ENCODE peak calls at places on chromosomes 16 and 17, in four cellular contexts. U is fibroblast of lung; G is naive thymus-derived CD4-positive, alpha-beta T cell; R is adrenal gland. N is an unnamed sample. For H3K4me1, the result is how much of the 10 kb centered on the place peaks cover.

GRCh38 chr16:85610059-85610445 is 3.1 kb upstream of the GSE1 start:
- DNase-seq in U (no peak), G (no peak), R (no peak), N (no peak)

GRCh38 chr16:53611151-53611802 is 92.4 kb downstream of the RPGRIP1L start:
- DNase-seq in U (no peak), G (no peak), R (no peak), N (peak)

GRCh38 chr16:46629331-46629843 is 8.2 kb upstream of the SHCBP1 start:
- DNase-seq in U (peak), R (no peak), G (no peak), N (peak)

GRCh38 chr17:57356722-57357391 is 100.5 kb downstream of the MSI2 start:
- DNase-seq in G (no peak), U (peak), R (no peak), N (no peak)

GRCh38 chr17:62892069-62892675 is 73.9 kb upstream of the TANC2 start:
- DNase-seq in R (no peak), U (peak), G (no peak), N (no peak)

GRCh38 chr17:74340470-74341023 is 14.5 kb downstream of the KIF19 start:
- DNase-seq in R (no peak), U (no peak), G (no peak), N (no peak)

GRCh38 chr16:85303354-85303883 is 191.1 kb upstream of the CIBAR2 start:
- DNase-seq in R (peak), U (peak), G (peak), N (no peak)

GRCh38 chr17:41421617-41422016 is 2.8 kb downstream of the KRT37 start:
- DNase-seq in R (no peak), G (no peak), U (no peak), N (no peak)

GRCh38 chr16:54944002-54944401 is 13.3 kb downstream of the IRX5 start:
- DNase-seq in G (no peak), U (no peak), R (no peak), N (no peak)

GRCh38 chr16:53510704-53511070 is 7.7 kb upstream of the AKTIP start:
- DNase-seq in U (no peak), G (no peak), R (no peak), N (no peak)

GRCh38 chr17:59561042-59561441 is 4.4 kb upstream of the DHX40 start:
- DNase-seq in G (no peak), R (no peak), U (no peak), N (peak)

GRCh38 chr17:32936894-32937500 is 9.0 kb downstream of the TMEM98 start:
- DNase-seq in U (peak), G (peak), R (peak), N (peak)

GRCh38 chr17:40598021-40598927 is 33.0 kb upstream of the CCR7 start:
- DNase-seq in U (no peak), R (no peak), G (no peak), N (no peak)

GRCh38 chr17:62869885-62870580 is 61.9 kb upstream of the MARCHF10 start:
- DNase-seq in R (no peak), G (no peak), U (peak), N (peak)

GRCh38 chr16:5024632-5025031 is 9.1 kb downstream of the NAGPA start:
- DNase-seq in U (peak), R (no peak), G (no peak), N (peak)

GRCh38 chr17:82180776-82181528 is 31.7 kb downstream of the CCDC57 start:
- DNase-seq in R (no peak), U (no peak), G (no peak), N (no peak)

GRCh38 chr17:58264407-58265103 is 16.2 kb downstream of the MPO start:
- DNase-seq in G (no peak), R (no peak), U (no peak), N (no peak)

GRCh38 chr16:14486520-14487303 is 143.3 kb downstream of the PARN start:
- DNase-seq in U (peak), R (peak), G (no peak), N (peak)

GRCh38 chr16:48112603-48113400 is 43.0 kb downstream of the ABCC12 start:
- DNase-seq in U (no peak), G (no peak), R (peak), N (no peak)

GRCh38 chr17:1487939-1488825 is 4.3 kb downstream of the MYO1C start:
- DNase-seq in R (peak), U (peak), G (peak), N (peak)

GRCh38 chr17:35161281-35161761 is 13.7 kb downstream of the UNC45B start:
- DNase-seq in G (peak), R (no peak), U (no peak), N (no peak)

GRCh38 chr17:74466111-74466784 is at the start of gene CD300A:
- DNase-seq in R (peak), U (no peak), G (peak), N (no peak)

GRCh38 chr16:84233748-84234147 is 6.1 kb downstream of the KCNG4 start:
- DNase-seq in G (no peak), U (no peak), R (no peak), N (no peak)

GRCh38 chr17:75412455-75413317 is 7.2 kb upstream of the GRB2 start:
- DNase-seq in G (peak), R (peak), U (peak), N (peak)

GRCh38 chr17:77829871-77830799 is 128.4 kb upstream of the TNRC6C start:
- DNase-seq in U (peak), G (no peak), R (peak), N (peak)

GRCh38 chr17:60087882-60088669 is 9.4 kb upstream of the HEATR6 start:
- DNase-seq in R (peak), U (peak), G (no peak), N (peak)

GRCh38 chr16:19878760-19879159 is 5.9 kb downstream of the GPRC5B start:
- DNase-seq in R (no peak), U (no peak), G (no peak), N (no peak)

GRCh38 chr16:6827272-6827671 is 505.4 kb upstream of the RBFOX1 start:
- DNase-seq in G (no peak), R (no peak), U (no peak), N (no peak)

GRCh38 chr16:35748621-35749252 is 2289.3 kb downstream of the TP53TG3F start:
- DNase-seq in U (no peak), G (no peak), R (no peak), N (no peak)

GRCh38 chr16:27428035-27428785 is 26.2 kb downstream of the IL21R start:
- DNase-seq in G (no peak), R (no peak), U (no peak), N (no peak)

GRCh38 chr17:57553991-57554825 is 190.9 kb downstream of the CCDC182 start:
- DNase-seq in G (no peak), R (no peak), U (peak), N (peak)

GRCh38 chr17:8420041-8420934 is 15.4 kb upstream of the NDEL1 start:
- DNase-seq in G (no peak), U (peak), R (peak), N (no peak)

GRCh38 chr16:15855704-15856003 is 1.2 kb downstream of the MYH11 start:
- DNase-seq in R (no peak), G (no peak), U (no peak), N (no peak)

GRCh38 chr16:78551487-78552085 is 452.1 kb downstream of the WWOX start:
- DNase-seq in U (no peak), G (no peak), R (no peak), N (no peak)

GRCh38 chr16:50210266-50211038 is 55.9 kb upstream of the ADCY7 start:
- DNase-seq in R (peak), U (peak), G (peak), N (peak)

GRCh38 chr17:1755993-1756306 is 5.9 kb upstream of the SERPINF1 start:
- DNase-seq in R (no peak), U (no peak), G (no peak), N (no peak)

GRCh38 chr17:50271173-50271750 is 3.0 kb upstream of the TMEM92 start:
- DNase-seq in R (peak), U (no peak), G (no peak), N (no peak)

DNA sequence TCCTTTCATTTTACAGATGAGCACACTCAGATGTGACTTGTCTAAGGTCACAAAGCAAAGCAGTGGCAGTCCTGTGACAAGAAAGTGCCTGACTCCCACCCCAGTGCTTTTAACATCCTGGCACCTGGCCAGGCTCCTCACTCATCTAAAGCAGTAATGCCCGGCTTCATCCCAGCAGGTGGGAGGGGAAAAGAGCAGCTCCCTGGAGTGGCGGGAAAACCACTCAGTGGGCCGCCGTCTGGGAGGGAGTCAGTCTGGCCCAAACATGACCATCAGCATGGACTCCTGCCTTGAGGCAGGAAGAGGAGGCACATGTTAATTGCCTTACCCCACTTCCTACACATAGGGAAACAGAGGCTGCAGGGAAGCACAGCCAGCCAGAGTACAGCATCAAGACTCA is 2.6 kb downstream of the PCGF2 start:
- DNase-seq in G (no peak), R (no peak), U (no peak), N (peak)
- H3K4me1 ChIP-seq in G (under half), R (under half), U (under half), N (under half)

GRCh38 chr16:57091200-57091989 is 988 bp upstream of the CPNE2 start:
- DNase-seq in R (peak), G (no peak), U (peak), N (peak)
- H3K4me1 ChIP-seq in R (under half), G (under half), U (under half), N (under half)

GRCh38 chr16:12405083-12405482 is 398.6 kb downstream of the CPPED1 start:
- DNase-seq in U (no peak), R (no peak), G (no peak), N (no peak)
- H3K4me1 ChIP-seq in U (under half), R (under half), G (under half), N (under half)

GRCh38 chr16:87533061-87533460 is 40.2 kb upstream of the ZCCHC14 start:
- DNase-seq in U (no peak), R (no peak), G (no peak), N (no peak)

GRCh38 chr16:87535457-87535854 is 42.6 kb upstream of the ZCCHC14 start:
- DNase-seq in G (no peak), U (no peak), R (no peak), N (no peak)

GRCh38 chr16:87534751-87535150 is 41.9 kb upstream of the ZCCHC14 start:
- DNase-seq in U (no peak), G (no peak), R (no peak), N (no peak)

GRCh38 chr16:87535855-87536794 is 43.3 kb upstream of the ZCCHC14 start:
- DNase-seq in R (no peak), G (no peak), U (no peak), N (no peak)

DNA sequence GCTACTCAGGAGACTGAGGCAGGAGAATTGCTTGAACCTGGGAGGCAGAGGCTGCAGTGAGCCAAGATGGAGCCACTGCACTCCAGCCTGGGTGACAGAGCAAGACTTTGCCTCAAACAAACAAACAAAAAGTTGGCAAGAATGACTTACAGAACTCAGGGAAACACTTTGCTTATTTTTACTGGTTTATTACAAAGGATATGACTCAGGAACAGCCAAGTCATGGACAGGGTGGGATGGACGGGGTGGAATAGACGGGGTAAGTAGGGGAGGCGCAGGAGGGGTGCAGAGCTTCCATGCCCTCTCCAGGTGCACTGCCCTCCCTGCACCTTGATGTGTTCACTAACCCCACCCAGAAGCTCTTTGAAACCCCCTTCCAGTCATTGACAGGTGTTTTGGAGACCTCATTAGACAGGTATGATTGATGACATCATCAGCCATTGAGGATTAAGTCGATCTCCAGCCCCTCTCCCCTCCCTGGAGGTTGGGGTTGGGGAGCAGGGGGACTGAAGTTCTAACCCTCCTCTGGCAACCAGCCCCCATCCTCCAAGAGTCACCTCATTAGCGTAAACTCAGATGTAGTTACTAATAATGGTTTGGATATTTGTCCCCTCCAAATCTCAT is 41.3 kb upstream of the ZCCHC14 start:
- DNase-seq in U (no peak), R (no peak), G (no peak), N (no peak)
- H3K4me1 ChIP-seq in U (under half), R (under half), G (under half), N (under half)

GRCh38 chr16:24974859-24975258 is 40.3 kb downstream of the ARHGAP17 start:
- DNase-seq in G (no peak), U (no peak), R (no peak), N (no peak)
- H3K4me1 ChIP-seq in G (under half), U (under half), R (under half), N (half or more)

GRCh38 chr16:74574146-74574545 is 32.8 kb downstream of the GLG1 start:
- DNase-seq in G (no peak), R (no peak), U (no peak), N (no peak)
- H3K4me1 ChIP-seq in G (under half), R (under half), U (under half), N (half or more)

GRCh38 chr17:15780188-15780587 is 48.1 kb downstream of the TBC1D26 start:
- DNase-seq in U (no peak), R (no peak), G (no peak), N (no peak)
- H3K4me1 ChIP-seq in U (under half), R (under half), G (under half), N (under half)

DNA sequence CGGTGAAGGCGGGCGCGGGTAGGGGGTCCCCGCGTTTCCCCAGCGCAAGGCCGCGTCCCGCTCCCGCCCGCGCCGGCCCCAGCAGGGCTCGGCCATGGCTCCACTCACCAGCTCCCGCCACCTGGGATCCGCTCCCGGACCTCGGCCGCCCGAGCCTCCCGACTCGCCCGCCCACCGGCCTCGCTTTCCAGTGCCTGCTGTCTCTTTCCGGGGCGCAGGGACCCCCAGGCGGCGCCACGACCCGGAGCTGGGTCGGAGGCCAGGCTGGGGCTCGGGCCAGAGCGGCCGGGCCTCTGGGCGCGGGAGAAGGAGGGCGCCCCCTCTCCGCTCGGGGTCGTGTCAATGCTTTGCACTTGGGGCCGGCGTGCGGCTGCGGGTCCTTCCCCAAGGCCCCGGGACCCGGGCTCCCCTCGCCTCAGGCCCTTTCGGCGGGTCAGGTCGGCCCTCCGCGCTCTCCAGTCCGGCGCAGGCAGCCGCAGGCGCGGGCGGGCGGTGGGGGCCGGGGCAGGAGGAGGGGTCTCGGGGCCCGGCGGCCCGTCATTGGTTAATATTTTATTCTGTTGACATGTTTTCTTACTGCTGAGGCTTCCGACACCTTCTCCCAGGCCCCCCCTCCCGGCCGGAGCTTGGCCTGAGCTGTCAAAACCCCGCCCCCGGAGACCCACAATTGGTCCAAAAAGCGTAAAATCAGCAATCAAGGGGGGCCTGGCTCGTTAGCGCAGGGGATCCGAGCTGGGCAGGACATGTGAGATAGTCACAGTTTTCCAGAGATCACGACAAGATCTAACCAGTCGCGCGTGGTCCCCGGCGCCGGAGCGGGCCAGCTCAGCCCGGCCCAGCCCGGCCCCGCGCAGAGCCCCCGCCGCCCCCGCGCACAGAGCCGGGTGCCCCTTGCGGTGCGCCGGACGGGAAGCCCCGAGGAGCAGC is at the start of gene TBX2:
- DNase-seq in U (peak), G (no peak), R (peak), N (no peak)
- H3K4me1 ChIP-seq in U (under half), G (under half), R (under half), N (under half)

DNA sequence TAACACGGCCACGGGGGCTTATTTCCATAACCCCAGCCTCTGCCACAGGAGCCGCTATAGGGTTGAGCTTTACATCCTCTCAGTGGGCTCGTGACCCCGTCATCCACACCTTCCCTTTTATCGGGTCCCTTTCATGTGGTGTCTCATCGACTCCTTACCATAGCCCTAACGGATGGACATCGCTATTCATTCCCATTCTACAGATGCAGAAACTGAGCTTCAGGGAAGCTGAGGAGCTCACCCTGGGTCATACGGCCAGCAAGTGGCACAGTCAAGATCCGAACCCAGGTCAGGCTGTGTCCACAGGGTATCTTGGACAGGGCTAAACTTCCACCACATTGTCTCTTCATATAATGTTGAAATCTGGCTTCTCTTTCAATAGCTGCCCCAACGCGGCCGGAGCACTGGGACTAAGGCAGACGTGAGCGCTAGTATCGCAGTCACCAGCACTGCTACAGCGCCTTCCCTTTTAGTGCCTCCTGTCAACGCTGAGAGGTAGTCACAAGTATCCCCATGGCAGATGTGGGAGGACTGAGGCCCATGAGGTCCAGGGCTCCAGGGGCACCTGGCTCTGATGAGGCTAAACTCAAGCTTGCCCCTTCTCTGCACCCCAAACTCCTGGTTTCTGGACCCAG is 50.8 kb downstream of the SOCS1 start:
- DNase-seq in U (no peak), R (no peak), G (no peak), N (no peak)
- H3K4me1 ChIP-seq in U (under half), R (under half), G (under half), N (under half)

N was measured in A673.